ENCODE peak calls at places on chromosomes 13 and 19, in five cellular contexts. One of them, this sample, is unnamed.

GRCh38 chr19:55289117-55289796 is 5.5 kb downstream of the BRSK1 start:
- DNase-seq in T-cell: no peak
- DNase-seq in BJ: no peak
- DNase-seq in EL: no peak
- DNase-seq in GM20000: no peak
- DNase-seq in this sample: no peak

GRCh38 chr13:106407338-106407737 is 128.1 kb downstream of the EFNB2 start:
- DNase-seq in T-cell: no peak
- DNase-seq in BJ: no peak
- DNase-seq in EL: no peak
- DNase-seq in GM20000: no peak
- DNase-seq in this sample: no peak

GRCh38 chr19:6728346-6728745 is 7.9 kb upstream of the C3 start:
- DNase-seq in T-cell: no peak
- DNase-seq in BJ: no peak
- DNase-seq in EL: no peak
- DNase-seq in GM20000: peak
- DNase-seq in this sample: peak

GRCh38 chr13:99393791-99394735 is 86.9 kb upstream of the GPR183 start:
- DNase-seq in T-cell: no peak
- DNase-seq in BJ: no peak
- DNase-seq in EL: no peak
- DNase-seq in GM20000: no peak
- DNase-seq in this sample: no peak

GRCh38 chr19:31352296-31352781 is 3.1 kb upstream of the TSHZ3 start:
- DNase-seq in T-cell: no peak
- DNase-seq in BJ: no peak
- DNase-seq in EL: no peak
- DNase-seq in GM20000: peak
- DNase-seq in this sample: no peak

GRCh38 chr13:26693749-26694463 is 66.7 kb downstream of the GPR12 start:
- DNase-seq in T-cell: no peak
- DNase-seq in BJ: no peak
- DNase-seq in EL: no peak
- DNase-seq in GM20000: no peak
- DNase-seq in this sample: no peak

GRCh38 chr13:30322428-30322827 is 15.1 kb upstream of the KATNAL1 start:
- DNase-seq in T-cell: no peak
- DNase-seq in BJ: no peak
- DNase-seq in EL: no peak
- DNase-seq in GM20000: no peak
- DNase-seq in this sample: no peak

GRCh38 chr13:94408300-94409036 is 71.0 kb downstream of the DCT start:
- DNase-seq in T-cell: no peak
- DNase-seq in BJ: no peak
- DNase-seq in EL: no peak
- DNase-seq in GM20000: no peak
- DNase-seq in this sample: no peak

GRCh38 chr13:98769736-98770135 is 17.3 kb upstream of the SLC15A1 start:
- DNase-seq in T-cell: no peak
- DNase-seq in BJ: no peak
- DNase-seq in EL: no peak
- DNase-seq in GM20000: no peak
- DNase-seq in this sample: no peak

GRCh38 chr19:34220472-34221063 is 33.8 kb upstream of the GARRE1 start:
- DNase-seq in T-cell: peak
- DNase-seq in BJ: no peak
- DNase-seq in EL: peak
- DNase-seq in GM20000: peak
- DNase-seq in this sample: peak

GRCh38 chr13:46964789-46965527 is 68.1 kb upstream of the HTR2A start:
- DNase-seq in T-cell: no peak
- DNase-seq in BJ: peak
- DNase-seq in EL: peak
- DNase-seq in GM20000: no peak
- DNase-seq in this sample: no peak

GRCh38 chr19:41192574-41193419 is at the start of gene CYP2S1:
- DNase-seq in T-cell: no peak
- DNase-seq in BJ: no peak
- DNase-seq in EL: peak
- DNase-seq in GM20000: no peak
- DNase-seq in this sample: no peak

GRCh38 chr13:42275098-42275471 is 3.1 kb downstream of the AKAP11 start:
- DNase-seq in T-cell: no peak
- DNase-seq in BJ: no peak
- DNase-seq in EL: no peak
- DNase-seq in GM20000: peak
- DNase-seq in this sample: peak

GRCh38 chr19:39843919-39844793 is 2.0 kb downstream of the FBL start:
- DNase-seq in T-cell: no peak
- DNase-seq in BJ: no peak
- DNase-seq in EL: peak
- DNase-seq in GM20000: peak
- DNase-seq in this sample: no peak

GRCh38 chr13:95481051-95481775 is 71.3 kb upstream of the CLDN10 start:
- DNase-seq in T-cell: no peak
- DNase-seq in BJ: no peak
- DNase-seq in EL: peak
- DNase-seq in GM20000: no peak
- DNase-seq in this sample: no peak

GRCh38 chr19:7505682-7506384 is 10.1 kb upstream of the ZNF358 start:
- DNase-seq in T-cell: no peak
- DNase-seq in BJ: no peak
- DNase-seq in EL: no peak
- DNase-seq in GM20000: peak
- DNase-seq in this sample: peak

GRCh38 chr13:94006271-94006670 is 473.2 kb downstream of the DCT start:
- DNase-seq in T-cell: no peak
- DNase-seq in BJ: no peak
- DNase-seq in EL: no peak
- DNase-seq in GM20000: no peak
- DNase-seq in this sample: no peak

GRCh38 chr19:16569609-16570320 is 2.5 kb downstream of the SLC35E1 start:
- DNase-seq in T-cell: no peak
- DNase-seq in BJ: no peak
- DNase-seq in EL: no peak
- DNase-seq in GM20000: no peak
- DNase-seq in this sample: no peak

GRCh38 chr19:9914315-9915207 is 21.8 kb downstream of the OLFM2 start:
- DNase-seq in T-cell: peak
- DNase-seq in BJ: no peak
- DNase-seq in EL: peak
- DNase-seq in GM20000: peak
- DNase-seq in this sample: peak

GRCh38 chr19:19006213-19006612 is 27.1 kb downstream of the SUGP2 start:
- DNase-seq in T-cell: no peak
- DNase-seq in BJ: no peak
- DNase-seq in EL: no peak
- DNase-seq in GM20000: no peak
- DNase-seq in this sample: no peak

GRCh38 chr19:50384685-50385535 is 763 bp downstream of the POLD1 start:
- DNase-seq in T-cell: no peak
- DNase-seq in BJ: no peak
- DNase-seq in EL: peak
- DNase-seq in GM20000: peak
- DNase-seq in this sample: no peak

GRCh38 chr13:110890279-110891150 is 24.4 kb downstream of the ANKRD10 start:
- DNase-seq in T-cell: no peak
- DNase-seq in BJ: no peak
- DNase-seq in EL: no peak
- DNase-seq in GM20000: no peak
- DNase-seq in this sample: no peak

GRCh38 chr19:8316351-8317125 is 4.6 kb downstream of the NDUFA7 start:
- DNase-seq in T-cell: no peak
- DNase-seq in BJ: no peak
- DNase-seq in EL: no peak
- DNase-seq in GM20000: no peak
- DNase-seq in this sample: no peak

This sample was measured in GM13976.